ENCODE peak calls at places on chromosome 20, in four cellular contexts. One of them, this sample, is unnamed.

GRCh38 chr20:22303523-22303922 is 280.8 kb downstream of the FOXA2 start:
- DNase-seq in K562: peak; percentile 26
- DNase-seq in heart left ventricle: no peak
- DNase-seq in spleen: no peak
- DNase-seq in this sample: no peak

GRCh38 chr20:40519928-40520327 is 169.1 kb downstream of the MAFB start:
- DNase-seq in K562: no peak
- DNase-seq in heart left ventricle: no peak
- DNase-seq in spleen: no peak
- DNase-seq in this sample: no peak

GRCh38 chr20:13865825-13866351 is 81.1 kb downstream of the NDUFAF5 start:
- DNase-seq in spleen: no peak
- DNase-seq in K562: no peak
- DNase-seq in heart left ventricle: no peak
- DNase-seq in this sample: no peak

GRCh38 chr20:19737025-19737424 is 21.0 kb upstream of the RIN2 start:
- DNase-seq in heart left ventricle: no peak
- DNase-seq in K562: no peak
- DNase-seq in spleen: no peak
- DNase-seq in this sample: peak; percentile 34

GRCh38 chr20:49508435-49509199 is 26.1 kb upstream of the KCNB1 start:
- DNase-seq in spleen: no peak
- DNase-seq in K562: peak; percentile 51
- DNase-seq in heart left ventricle: no peak
- DNase-seq in this sample: no peak

GRCh38 chr20:24411003-24411402 is 58.4 kb upstream of the SYNDIG1 start:
- DNase-seq in K562: no peak
- DNase-seq in heart left ventricle: no peak
- DNase-seq in spleen: no peak
- DNase-seq in this sample: no peak

GRCh38 chr20:8244637-8245036 is 112.6 kb downstream of the PLCB1 start:
- DNase-seq in spleen: no peak
- DNase-seq in heart left ventricle: no peak
- DNase-seq in K562: no peak
- DNase-seq in this sample: peak; percentile 65

GRCh38 chr20:59222239-59222981 is 58.8 kb downstream of the ZNF831 start:
- DNase-seq in heart left ventricle: peak; percentile 90
- DNase-seq in spleen: peak; percentile 95
- DNase-seq in K562: peak; percentile 83
- DNase-seq in this sample: peak; percentile 88

GRCh38 chr20:24376523-24377085 is 92.8 kb upstream of the SYNDIG1 start:
- DNase-seq in K562: no peak
- DNase-seq in heart left ventricle: no peak
- DNase-seq in spleen: no peak
- DNase-seq in this sample: no peak

GRCh38 chr20:54292186-54292585 is 84.3 kb downstream of the PFDN4 start:
- DNase-seq in spleen: no peak
- DNase-seq in K562: no peak
- DNase-seq in heart left ventricle: no peak
- DNase-seq in this sample: no peak

GRCh38 chr20:57802877-57803717 is 93.3 kb upstream of the PMEPA1 start:
- DNase-seq in heart left ventricle: no peak
- DNase-seq in spleen: no peak
- DNase-seq in K562: no peak
- DNase-seq in this sample: no peak

GRCh38 chr20:50283922-50284810 is 93.5 kb downstream of the CEBPB start:
- DNase-seq in K562: peak; percentile 55
- DNase-seq in heart left ventricle: peak; percentile 72
- DNase-seq in spleen: peak; percentile 91
- DNase-seq in this sample: peak; percentile 82

GRCh38 chr20:25532971-25533391 is 52.4 kb downstream of the NINL start:
- DNase-seq in K562: no peak
- DNase-seq in spleen: no peak
- DNase-seq in heart left ventricle: no peak
- DNase-seq in this sample: no peak

GRCh38 chr20:2706688-2707352 is 14.2 kb downstream of the EBF4 start:
- DNase-seq in heart left ventricle: no peak
- DNase-seq in spleen: no peak
- DNase-seq in K562: no peak
- DNase-seq in this sample: no peak

GRCh38 chr20:22717466-22717865 is 133.1 kb upstream of the FOXA2 start:
- DNase-seq in heart left ventricle: no peak
- DNase-seq in spleen: no peak
- DNase-seq in K562: peak; percentile 34
- DNase-seq in this sample: peak; percentile 67

GRCh38 chr20:43767686-43768474 is 41.1 kb upstream of the GTSF1L start:
- DNase-seq in K562: no peak
- DNase-seq in heart left ventricle: no peak
- DNase-seq in spleen: no peak
- DNase-seq in this sample: no peak

GRCh38 chr20:48826883-48827771 is 672 bp downstream of the PREX1 start:
- DNase-seq in K562: no peak
- DNase-seq in heart left ventricle: peak; percentile 71
- DNase-seq in spleen: peak; percentile 93
- DNase-seq in this sample: no peak

GRCh38 chr20:1205802-1206201 is 2.5 kb downstream of the C20orf202 start:
- DNase-seq in spleen: no peak
- DNase-seq in K562: no peak
- DNase-seq in heart left ventricle: no peak
- DNase-seq in this sample: no peak

GRCh38 chr20:20253744-20254330 is 114.1 kb upstream of the INSM1 start:
- DNase-seq in spleen: no peak
- DNase-seq in heart left ventricle: no peak
- DNase-seq in K562: no peak
- DNase-seq in this sample: no peak

GRCh38 chr20:5091902-5092301 is 27.9 kb downstream of the PCNA start:
- DNase-seq in K562: no peak
- DNase-seq in spleen: no peak
- DNase-seq in heart left ventricle: no peak
- DNase-seq in this sample: no peak

GRCh38 chr20:20835897-20836296 is 123.5 kb upstream of the RALGAPA2 start:
- DNase-seq in K562: no peak
- DNase-seq in heart left ventricle: no peak
- DNase-seq in spleen: no peak
- DNase-seq in this sample: no peak

GRCh38 chr20:59577037-59577808 is 27.1 kb upstream of the PHACTR3 start:
- DNase-seq in K562: no peak
- DNase-seq in spleen: peak; percentile 58
- DNase-seq in heart left ventricle: no peak
- DNase-seq in this sample: no peak

GRCh38 chr20:41078329-41078728 is 49.7 kb downstream of the TOP1 start:
- DNase-seq in heart left ventricle: no peak
- DNase-seq in K562: no peak
- DNase-seq in spleen: no peak
- DNase-seq in this sample: peak; percentile 47

GRCh38 chr20:53706511-53707031 is 112.9 kb upstream of the ZNF217 start:
- DNase-seq in heart left ventricle: no peak
- DNase-seq in spleen: no peak
- DNase-seq in K562: no peak
- DNase-seq in this sample: no peak

GRCh38 chr20:41316602-41317535 is 662 bp downstream of the ZHX3 start:
- DNase-seq in spleen: peak; percentile 94
- DNase-seq in heart left ventricle: peak; percentile 91
- DNase-seq in K562: peak; percentile 91
- DNase-seq in this sample: peak; percentile 81

GRCh38 chr20:8326899-8327298 is 194.8 kb downstream of the PLCB1 start:
- DNase-seq in spleen: no peak
- DNase-seq in heart left ventricle: no peak
- DNase-seq in K562: no peak
- DNase-seq in this sample: no peak

GRCh38 chr20:34211591-34211990 is 29.6 kb upstream of the ASIP start:
- DNase-seq in K562: no peak
- DNase-seq in heart left ventricle: no peak
- DNase-seq in spleen: no peak
- DNase-seq in this sample: no peak

GRCh38 chr20:63706852-63707557 is 771 bp downstream of the ARFRP1 start:
- DNase-seq in heart left ventricle: no peak
- DNase-seq in spleen: peak; percentile 91
- DNase-seq in K562: peak; percentile 65
- DNase-seq in this sample: peak; percentile 68

GRCh38 chr20:36225666-36226065 is 10.6 kb upstream of the AAR2 start:
- DNase-seq in spleen: no peak
- DNase-seq in K562: no peak
- DNase-seq in heart left ventricle: no peak
- DNase-seq in this sample: no peak

GRCh38 chr20:3313681-3314080 is 74.7 kb upstream of the SLC4A11 start:
- DNase-seq in K562: no peak
- DNase-seq in spleen: no peak
- DNase-seq in heart left ventricle: no peak
- DNase-seq in this sample: peak; percentile 62

GRCh38 chr20:24084281-24084680 is 95.7 kb upstream of the GGTLC1 start:
- DNase-seq in spleen: no peak
- DNase-seq in K562: no peak
- DNase-seq in heart left ventricle: no peak
- DNase-seq in this sample: no peak

GRCh38 chr20:36154696-36155628 is at the start of gene EPB41L1:
- DNase-seq in spleen: no peak
- DNase-seq in K562: no peak
- DNase-seq in heart left ventricle: peak; percentile 57
- DNase-seq in this sample: no peak

GRCh38 chr20:58711266-58712051 is 18.9 kb downstream of the NPEPL1 start:
- DNase-seq in K562: no peak
- DNase-seq in heart left ventricle: peak; percentile 48
- DNase-seq in spleen: no peak
- DNase-seq in this sample: no peak

GRCh38 chr20:33814238-33814712 is 3.1 kb downstream of the CHMP4B start:
- DNase-seq in spleen: no peak
- DNase-seq in heart left ventricle: no peak
- DNase-seq in K562: no peak
- DNase-seq in this sample: no peak

GRCh38 chr20:49303211-49303610 is 25.4 kb upstream of the ZNFX1 start:
- DNase-seq in K562: no peak
- DNase-seq in heart left ventricle: no peak
- DNase-seq in spleen: no peak
- DNase-seq in this sample: no peak

GRCh38 chr20:56389807-56390206 is 2.2 kb downstream of the AURKA start:
- DNase-seq in K562: no peak
- DNase-seq in heart left ventricle: no peak
- DNase-seq in spleen: no peak
- DNase-seq in this sample: no peak
- H3K4me3 ChIP-seq in K562: no peak overlapping the region
- H3K4me3 ChIP-seq in heart left ventricle: no peak overlapping the region
- H3K4me3 ChIP-seq in spleen: no peak overlapping the region
- H3K4me3 ChIP-seq in this sample: no peak overlapping the region

DNA sequence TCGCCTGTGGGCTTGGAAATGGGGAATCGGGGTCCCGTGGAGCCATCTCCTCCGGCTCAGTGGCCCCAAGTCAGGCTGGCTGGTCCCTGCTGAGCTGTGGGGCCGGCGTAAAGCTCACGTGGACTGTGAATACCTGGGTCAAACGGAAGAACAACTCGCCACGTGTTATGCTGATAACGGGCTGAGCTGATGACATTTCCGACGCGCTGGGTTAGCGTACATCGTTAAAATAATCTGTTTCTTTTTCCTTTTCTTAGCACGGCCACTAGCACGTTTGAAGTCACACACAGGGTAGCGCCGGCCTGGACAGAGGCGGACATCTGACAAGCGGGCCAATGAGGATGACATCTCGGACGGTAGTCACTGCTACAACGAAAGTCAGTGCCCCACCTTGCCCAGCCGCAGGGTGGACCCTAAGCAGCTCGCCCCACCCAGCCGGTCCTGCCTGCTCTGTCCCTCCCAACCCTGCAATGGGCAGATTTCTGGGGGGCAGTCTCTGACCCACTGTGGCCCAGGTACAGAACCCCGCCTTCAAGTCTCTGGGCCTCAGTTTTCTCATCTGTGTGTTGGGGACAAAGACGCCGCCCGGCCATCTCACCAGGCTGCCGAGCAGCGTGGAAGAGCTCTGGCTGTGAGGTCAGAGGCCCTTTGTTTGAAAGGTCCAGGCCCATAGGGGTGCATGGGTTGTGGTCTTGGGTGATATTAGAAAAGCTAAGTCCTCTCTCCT is 20.0 kb upstream of the RBBP8NL start:
- DNase-seq in spleen: no peak
- DNase-seq in K562: no peak
- DNase-seq in heart left ventricle: no peak
- DNase-seq in this sample: no peak
- TF ChIP-seq POLR2A in spleen: no peak
- TF ChIP-seq POLR2A in K562: no peak
- TF ChIP-seq POLR2A in heart left ventricle: no peak
- TF ChIP-seq POLR2A in this sample: no peak

DNA sequence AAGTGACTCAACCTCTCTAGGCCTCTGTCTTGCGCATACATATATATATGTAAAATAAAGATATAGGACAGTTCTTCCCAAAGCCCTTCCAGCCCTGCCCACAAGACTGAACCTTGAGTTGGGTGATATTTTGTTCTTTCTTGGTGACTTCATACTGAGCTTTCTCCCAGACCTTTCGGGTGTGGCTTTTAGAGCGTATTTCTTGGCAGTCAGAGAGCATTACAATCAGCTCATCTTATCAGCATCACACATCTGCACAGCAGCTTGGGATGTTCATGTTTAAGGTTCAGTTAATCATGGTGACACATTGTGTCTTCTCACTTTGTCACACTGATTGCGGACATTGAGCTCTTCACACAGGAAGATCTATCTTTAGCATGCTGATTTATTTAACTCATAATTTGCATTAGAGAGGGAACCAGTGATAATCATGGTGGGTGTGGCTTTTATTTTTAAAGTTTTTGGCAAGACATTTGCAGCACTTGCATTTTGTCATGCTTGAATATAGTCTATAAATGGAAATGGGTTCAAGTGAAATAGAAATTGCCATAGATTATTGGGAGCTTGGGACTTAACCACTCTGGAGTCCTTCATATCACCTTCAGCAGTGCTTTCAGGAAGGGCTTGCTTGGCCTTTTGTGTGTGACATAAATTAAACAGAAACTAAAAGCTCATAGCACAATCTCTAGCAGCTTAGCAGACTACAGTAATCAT is 8.3 kb downstream of the KIF3B start:
- DNase-seq in K562: peak; percentile 68
- DNase-seq in heart left ventricle: no peak
- DNase-seq in spleen: no peak
- DNase-seq in this sample: no peak
- H3K4me3 ChIP-seq in K562: no peak overlapping the region
- H3K4me3 ChIP-seq in heart left ventricle: peak overlapping the region; percentile 1
- H3K4me3 ChIP-seq in spleen: no peak overlapping the region
- H3K4me3 ChIP-seq in this sample: no peak overlapping the region

GRCh38 chr20:56629464-56630085 is 469 bp downstream of the TFAP2C start:
- DNase-seq in spleen: no peak
- DNase-seq in heart left ventricle: no peak
- DNase-seq in K562: no peak
- DNase-seq in this sample: no peak

GRCh38 chr20:56628015-56628872 is 862 bp upstream of the TFAP2C start:
- DNase-seq in K562: no peak
- DNase-seq in heart left ventricle: no peak
- DNase-seq in spleen: no peak
- DNase-seq in this sample: peak; percentile 21

GRCh38 chr20:56630086-56630493 is 984 bp downstream of the TFAP2C start:
- DNase-seq in K562: peak; percentile 39
- DNase-seq in spleen: no peak
- DNase-seq in heart left ventricle: no peak
- DNase-seq in this sample: no peak

GRCh38 chr20:56627122-56628014 is 1.7 kb upstream of the TFAP2C start:
- DNase-seq in spleen: no peak
- DNase-seq in heart left ventricle: no peak
- DNase-seq in K562: no peak
- DNase-seq in this sample: no peak

GRCh38 chr20:56628873-56629463 is at the start of gene TFAP2C:
- DNase-seq in spleen: no peak
- DNase-seq in K562: peak; percentile 90
- DNase-seq in heart left ventricle: peak; percentile 76
- DNase-seq in this sample: peak; percentile 58
- TF ChIP-seq POLR2A in spleen: no peak
- TF ChIP-seq POLR2A in K562: no peak
- TF ChIP-seq POLR2A in heart left ventricle: no peak
- TF ChIP-seq POLR2A in this sample: no peak